ENCODE peak calls at places on chromosomes 5 and 9, in nine cellular contexts. U is ovary, L is lower lobe of right lung, W is foreskin fibroblast, V is dorsolateral prefrontal cortex, B is HFF-Myc, X is neural crest cell, I is pancreas, T is mesothelial cell of epicardium. Z is an unnamed sample.

GRCh38 chr5:65923339-65923738 is 3.0 kb upstream of the ERBIN start:
- DNase-seq in T (no peak), V (no peak), I (no peak), L (no peak), U (no peak), B (no peak), W (no peak), X (no peak), Z (no peak)

GRCh38 chr5:124512236-124512635 is 234.2 kb downstream of the ZNF608 start:
- DNase-seq in I (no peak), L (no peak), V (no peak), T (no peak), W (peak), U (no peak), B (no peak), X (no peak), Z (no peak)

GRCh38 chr9:91060520-91061343 is 259.1 kb downstream of the SYK start:
- DNase-seq in X (no peak), B (peak), T (no peak), L (no peak), W (peak), I (no peak), V (no peak), U (peak), Z (no peak)

GRCh38 chr5:144368556-144368955 is 197.9 kb downstream of the KCTD16 start:
- DNase-seq in I (no peak), W (peak), T (no peak), U (no peak), L (no peak), B (no peak), V (no peak), X (no peak), Z (no peak)

GRCh38 chr5:172766287-172767104 is 4.5 kb downstream of the DUSP1 start:
- DNase-seq in I (peak), T (no peak), U (peak), W (peak), B (no peak), X (no peak), L (peak), V (peak), Z (no peak)

GRCh38 chr9:92187390-92187789 is 72.2 kb upstream of the SPTLC1 start:
- DNase-seq in T (no peak), W (peak), U (no peak), I (no peak), V (no peak), X (no peak), B (no peak), L (no peak), Z (no peak)

GRCh38 chr5:124651663-124652513 is 94.6 kb downstream of the ZNF608 start:
- DNase-seq in X (peak), B (no peak), L (peak), W (peak), I (peak), V (peak), U (peak), T (peak), Z (peak)

GRCh38 chr5:6731465-6732237 is 18.4 kb downstream of the TENT4A start:
- DNase-seq in L (no peak), T (no peak), I (no peak), B (no peak), W (peak), V (no peak), X (no peak), U (no peak), Z (no peak)

GRCh38 chr5:36066540-36067210 is at the start of gene UGT3A2:
- DNase-seq in B (no peak), U (no peak), T (no peak), X (peak), I (no peak), L (no peak), W (no peak), V (no peak), Z (no peak)

GRCh38 chr5:83096660-83097334 is 19.4 kb downstream of the XRCC4 start:
- DNase-seq in U (no peak), W (peak), V (no peak), I (no peak), L (no peak), B (no peak), X (no peak), T (no peak), Z (no peak)

GRCh38 chr5:170540276-170540675 is 36.5 kb downstream of the KCNIP1 start:
- DNase-seq in L (no peak), U (no peak), V (no peak), X (no peak), B (no peak), T (no peak), W (no peak), I (no peak), Z (no peak)

GRCh38 chr9:136328011-136328621 is 777 bp downstream of the GPSM1 start:
- DNase-seq in X (no peak), L (peak), W (no peak), T (no peak), I (peak), B (no peak), V (no peak), U (peak), Z (no peak)

GRCh38 chr5:36389245-36389644 is 87.5 kb upstream of the RANBP3L start:
- DNase-seq in X (no peak), V (no peak), B (no peak), T (no peak), L (no peak), U (peak), I (no peak), W (peak), Z (no peak)

GRCh38 chr5:134692722-134693121 is 44.1 kb downstream of the SEC24A start:
- DNase-seq in I (no peak), X (no peak), W (no peak), V (no peak), L (no peak), B (no peak), T (no peak), U (no peak), Z (no peak)

GRCh38 chr5:135375040-135375439 is 24.0 kb downstream of the MACROH2A1 start:
- DNase-seq in U (no peak), T (no peak), X (no peak), I (no peak), L (no peak), B (no peak), W (peak), V (no peak), Z (no peak)

GRCh38 chr9:86639899-86640379 is 285.7 kb upstream of the TUT7 start:
- DNase-seq in L (peak), T (no peak), W (no peak), I (no peak), U (no peak), V (no peak), X (no peak), B (no peak), Z (no peak)

GRCh38 chr5:133455681-133456080 is 156.7 kb downstream of the FSTL4 start:
- DNase-seq in W (no peak), B (no peak), U (no peak), V (no peak), I (no peak), X (no peak), L (no peak), T (no peak), Z (no peak)

GRCh38 chr5:157370967-157371366 is 89.0 kb upstream of the NIPAL4 start:
- DNase-seq in X (no peak), W (no peak), U (no peak), I (no peak), L (no peak), B (no peak), T (no peak), V (no peak), Z (no peak)

GRCh38 chr9:122262073-122262472 is 2.6 kb downstream of the RBM18 start:
- DNase-seq in L (no peak), T (no peak), X (no peak), I (no peak), V (no peak), U (no peak), B (no peak), W (no peak), Z (no peak)

GRCh38 chr5:143350790-143351603 is 52.5 kb downstream of the NR3C1 start:
- DNase-seq in V (no peak), W (peak), X (no peak), I (no peak), L (no peak), B (peak), U (no peak), T (no peak), Z (no peak)

GRCh38 chr9:27280858-27281257 is 16.1 kb downstream of the EQTN start:
- DNase-seq in I (no peak), L (no peak), U (no peak), T (no peak), X (no peak), B (no peak), W (no peak), V (no peak), Z (no peak)

GRCh38 chr5:66840527-66841013 is 244.4 kb downstream of the MAST4 start:
- DNase-seq in V (no peak), W (peak), U (no peak), T (no peak), X (no peak), L (no peak), I (no peak), B (no peak), Z (peak)

GRCh38 chr5:79640571-79641055 is 28.4 kb downstream of the TENT2 start:
- DNase-seq in B (no peak), X (no peak), V (no peak), W (no peak), L (no peak), I (no peak), T (no peak), U (no peak), Z (no peak)

DNA sequence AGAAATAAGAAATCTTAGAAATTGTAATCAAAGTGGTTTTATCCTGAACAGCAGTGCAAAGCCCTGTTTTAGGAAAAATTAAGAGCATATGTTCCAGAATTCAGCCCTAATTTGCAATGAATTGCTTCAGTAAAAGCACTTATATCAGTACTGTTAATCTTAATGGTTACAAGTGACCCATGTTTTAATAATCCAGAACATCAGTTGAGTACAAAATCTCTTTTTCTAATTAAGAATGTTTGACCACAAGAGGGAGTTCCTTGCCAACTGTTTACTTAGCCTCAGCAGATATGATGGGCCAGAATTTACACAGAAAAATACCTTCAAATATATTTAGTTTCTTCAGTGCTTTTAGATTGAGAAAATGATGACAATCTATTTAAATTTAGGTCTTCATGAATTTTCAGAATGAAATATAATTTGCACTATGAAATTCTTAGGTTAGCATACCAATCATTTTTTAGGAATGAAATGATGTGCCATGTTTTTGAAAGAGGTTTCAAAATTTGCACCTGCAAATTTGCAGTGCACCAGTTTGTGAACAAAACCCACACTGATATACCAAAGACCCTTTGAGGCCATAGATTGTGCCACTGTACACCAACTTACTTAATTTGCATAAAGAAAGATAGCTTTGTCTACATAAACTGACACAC is 926.3 kb upstream of the ARRDC3 start:
- DNase-seq in U (no peak), W (peak), L (no peak), B (peak), V (no peak), I (no peak), T (no peak), X (no peak), Z (peak)
- TF ChIP-seq CTCF in U (peak), W (peak), L (peak), B (peak), V (peak), I (peak), T (peak), X (peak), Z (peak)

DNA sequence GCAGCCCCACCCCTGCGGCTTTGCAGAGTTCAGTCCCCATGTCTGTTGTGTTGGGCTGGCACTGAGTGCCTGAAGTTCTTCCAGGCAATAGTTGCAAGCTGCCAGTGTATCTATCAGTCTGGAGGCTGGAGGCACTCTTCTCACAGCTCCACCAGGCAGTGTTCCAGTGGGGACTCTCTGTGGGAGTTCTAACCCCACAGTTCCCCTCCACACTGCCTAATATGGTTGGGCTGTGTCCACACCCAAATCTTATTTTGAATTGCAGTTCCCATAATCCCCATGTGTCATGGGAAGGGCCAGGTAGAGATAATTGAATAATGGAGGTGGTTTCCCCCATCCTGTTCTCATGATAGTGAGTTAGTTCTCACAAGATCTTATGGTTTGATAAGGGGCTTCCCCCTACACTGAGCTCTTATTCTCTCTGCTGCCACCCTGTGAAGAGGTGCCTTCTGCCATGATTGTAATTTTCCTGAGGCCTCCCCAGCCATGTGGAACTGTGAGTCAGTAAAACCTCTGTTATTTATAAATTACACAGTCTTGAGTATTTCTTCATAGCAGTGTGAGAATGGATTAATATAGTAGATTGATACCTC is 237.4 kb upstream of the ADRA1B start:
- DNase-seq in T (no peak), X (no peak), U (no peak), V (no peak), W (no peak), I (no peak), B (no peak), L (no peak), Z (no peak)
- TF ChIP-seq CTCF in T (no peak), X (no peak), U (no peak), V (no peak), W (no peak), I (no peak), B (no peak), L (no peak), Z (no peak)

GRCh38 chr5:126628102-126628501 is 27.4 kb downstream of the PHAX start:
- DNase-seq in L (no peak), U (no peak), T (no peak), X (no peak), V (no peak), W (no peak), B (no peak), I (no peak), Z (no peak)
- TF ChIP-seq CTCF in L (no peak), U (no peak), T (no peak), X (no peak), V (no peak), W (no peak), B (no peak), I (no peak), Z (no peak)

DNA sequence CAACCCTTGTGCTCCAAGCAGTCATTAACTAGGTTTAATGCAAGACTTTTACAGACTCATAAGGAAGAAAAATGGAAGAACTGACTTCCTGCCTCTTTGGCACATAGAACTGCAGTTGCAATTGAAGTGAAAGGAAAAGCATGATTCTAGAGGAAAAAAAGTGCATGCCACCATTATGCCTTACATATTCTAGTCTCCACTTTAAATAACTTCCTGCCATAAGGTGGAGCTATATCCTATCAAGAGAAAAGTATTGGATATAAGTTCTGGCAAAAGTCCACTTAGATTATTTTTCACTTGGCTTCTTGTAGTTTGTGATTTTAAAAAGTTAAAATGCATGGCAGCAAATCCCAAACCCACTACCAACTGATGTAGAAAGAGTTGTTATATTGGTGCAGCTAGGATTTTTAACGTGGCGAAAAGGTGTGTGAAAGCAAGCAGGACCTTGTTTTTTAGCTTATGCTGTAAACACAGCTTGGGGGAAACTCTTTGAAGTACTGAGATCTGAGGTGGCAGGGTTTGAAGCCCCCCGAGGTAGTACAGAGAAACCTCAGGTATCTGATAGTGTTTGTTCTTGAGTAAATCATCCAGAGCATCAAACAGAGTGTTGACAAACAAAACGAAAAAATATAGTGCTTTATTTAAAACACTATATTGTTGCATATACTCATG is 117.9 kb downstream of the ANXA1 start:
- DNase-seq in U (no peak), L (no peak), T (no peak), W (peak), X (no peak), V (no peak), B (peak), I (no peak), Z (no peak)
- TF ChIP-seq CTCF in U (no peak), L (no peak), T (peak), W (no peak), X (peak), V (peak), B (no peak), I (no peak), Z (no peak)

GRCh38 chr9:6198251-6198650 is 17.4 kb upstream of the IL33 start:
- DNase-seq in B (no peak), V (no peak), I (no peak), W (no peak), L (no peak), T (no peak), U (no peak), X (no peak), Z (no peak)

GRCh38 chr9:6199596-6199995 is 16.0 kb upstream of the IL33 start:
- DNase-seq in I (no peak), X (no peak), T (no peak), B (no peak), W (no peak), U (no peak), L (no peak), V (no peak), Z (no peak)

GRCh38 chr9:6194934-6195333 is 20.7 kb upstream of the IL33 start:
- DNase-seq in W (no peak), L (no peak), B (no peak), I (no peak), X (no peak), T (no peak), U (no peak), V (no peak), Z (no peak)

GRCh38 chr9:6195714-6196360 is 19.8 kb upstream of the IL33 start:
- DNase-seq in T (no peak), X (no peak), V (no peak), U (no peak), L (no peak), W (no peak), B (no peak), I (no peak), Z (no peak)

GRCh38 chr9:6197330-6197729 is 18.3 kb upstream of the IL33 start:
- DNase-seq in V (no peak), U (no peak), B (no peak), T (no peak), X (no peak), W (peak), L (no peak), I (no peak), Z (no peak)
- TF ChIP-seq CTCF in V (no peak), U (no peak), B (peak), T (peak), X (peak), W (peak), L (peak), I (peak), Z (no peak)

GRCh38 chr9:550267-550790 is 291.2 kb upstream of the DMRT1 start:
- DNase-seq in T (no peak), B (no peak), W (no peak), X (no peak), I (no peak), L (no peak), U (no peak), V (no peak), Z (no peak)
- TF ChIP-seq CTCF in T (no peak), B (no peak), W (no peak), X (no peak), I (no peak), L (no peak), U (no peak), V (no peak), Z (no peak)

GRCh38 chr5:155049569-155050383 is 36.2 kb downstream of the KIF4B start:
- DNase-seq in X (no peak), L (no peak), V (no peak), W (no peak), T (no peak), B (no peak), U (no peak), I (no peak), Z (no peak)

GRCh38 chr5:155044591-155044990 is 31.0 kb downstream of the KIF4B start:
- DNase-seq in V (no peak), I (no peak), B (no peak), X (no peak), W (no peak), T (no peak), L (no peak), U (no peak), Z (no peak)

GRCh38 chr5:155047818-155048217 is 34.3 kb downstream of the KIF4B start:
- DNase-seq in B (no peak), X (no peak), V (no peak), L (no peak), U (no peak), T (no peak), I (no peak), W (no peak), Z (no peak)

GRCh38 chr5:155050384-155051019 is 36.9 kb downstream of the KIF4B start:
- DNase-seq in V (no peak), U (no peak), X (no peak), I (no peak), L (no peak), B (no peak), T (no peak), W (no peak), Z (no peak)

GRCh38 chr5:155046591-155046990 is 33.0 kb downstream of the KIF4B start:
- DNase-seq in W (no peak), I (no peak), L (no peak), X (no peak), T (no peak), V (no peak), B (no peak), U (no peak), Z (no peak)
- TF ChIP-seq CTCF in W (no peak), I (no peak), L (no peak), X (no peak), T (no peak), V (no peak), B (no peak), U (no peak), Z (no peak)

GRCh38 chr9:69324549-69325401 is at the start of gene ENTREP1:
- DNase-seq in U (peak), X (peak), V (no peak), B (no peak), W (peak), T (no peak), I (peak), L (peak), Z (no peak)
- TF ChIP-seq CTCF in U (no peak), X (no peak), V (no peak), B (no peak), W (no peak), T (no peak), I (no peak), L (no peak), Z (no peak)

DNA sequence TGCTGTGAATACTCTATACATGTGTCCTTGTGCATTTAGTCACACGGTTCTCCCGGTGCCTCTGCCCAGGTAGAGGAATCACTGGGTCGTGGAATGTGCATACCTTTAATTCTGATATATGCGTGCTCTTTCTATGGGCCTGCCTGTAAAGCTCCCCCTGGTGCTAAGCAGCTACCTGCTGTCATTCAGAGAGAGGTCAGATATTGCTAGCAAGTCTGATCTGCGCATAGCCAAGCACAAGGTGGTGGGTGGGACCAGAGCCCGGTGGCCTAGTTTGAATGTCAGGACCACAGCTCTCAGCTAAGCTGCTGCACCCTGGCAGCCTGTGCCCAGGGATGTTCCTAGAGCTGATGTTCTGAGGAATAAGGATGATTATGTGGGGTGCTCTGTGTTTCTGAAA is 33.4 kb downstream of the TJP2 start:
- DNase-seq in U (no peak), L (no peak), W (no peak), X (no peak), I (no peak), V (no peak), T (no peak), B (no peak), Z (no peak)
- TF ChIP-seq CTCF in U (no peak), L (no peak), W (no peak), X (no peak), I (no peak), V (no peak), T (no peak), B (no peak), Z (no peak)